ENCODE peak calls at places on chromosome 9, in six cellular contexts. W is neuronal stem cell, Q is mesendoderm, G is H9, C is mesenchymal stem cell, S is H1. X is an unnamed sample.

GRCh38 chr9:91162784-91163440 is 198.8 kb downstream of the AUH start:
- DNase-seq in W (no peak), Q (peak; percentile 43), G (no peak), C (peak; percentile 86), S (no peak), X (no peak)

GRCh38 chr9:95055337-95055850 is 262.1 kb downstream of the FANCC start:
- DNase-seq in W (no peak), Q (no peak), G (no peak), C (peak; percentile 44), S (no peak), X (no peak)

GRCh38 chr9:108621991-108622390 is 233.8 kb downstream of the ACTL7B start:
- DNase-seq in W (no peak), Q (no peak), G (no peak), C (no peak), S (no peak), X (no peak)

GRCh38 chr9:130940023-130940549 is 1.0 kb upstream of the FIBCD1 start:
- DNase-seq in W (no peak), Q (no peak), G (peak; percentile 49), C (no peak), S (peak; percentile 73), X (no peak)

GRCh38 chr9:109517798-109518435 is 19.8 kb upstream of the PTPN3 start:
- DNase-seq in W (no peak), Q (no peak), G (no peak), C (no peak), S (no peak), X (no peak)

GRCh38 chr9:69834591-69835184 is 14.1 kb downstream of the CFAP95 start:
- DNase-seq in W (no peak), Q (no peak), G (no peak), C (no peak), S (no peak), X (no peak)

GRCh38 chr9:37206121-37206620 is 85.8 kb downstream of the ZCCHC7 start:
- DNase-seq in W (no peak), Q (peak; percentile 29), G (no peak), C (no peak), S (no peak), X (no peak)

GRCh38 chr9:70136632-70137031 is 93.0 kb downstream of the MAMDC2 start:
- DNase-seq in W (no peak), Q (no peak), G (no peak), C (no peak), S (no peak), X (peak; percentile 69)

GRCh38 chr9:71446081-71446480 is 322.2 kb downstream of the CEMIP2 start:
- DNase-seq in W (peak; percentile 21), Q (no peak), G (no peak), C (no peak), S (no peak), X (no peak)

GRCh38 chr9:121902483-121903135 is 190.5 kb downstream of the TTLL11 start:
- DNase-seq in W (no peak), Q (no peak), G (no peak), C (peak; percentile 95), S (no peak), X (peak; percentile 100)

GRCh38 chr9:103700558-103700957 is 393.6 kb upstream of the SMC2 start:
- DNase-seq in W (peak; percentile 11), Q (no peak), G (no peak), C (no peak), S (no peak), X (no peak)

GRCh38 chr9:91279296-91280204 is 82.2 kb downstream of the AUH start:
- DNase-seq in W (no peak), Q (no peak), G (no peak), C (no peak), S (no peak), X (no peak)

GRCh38 chr9:2991292-2991691 is 147.4 kb upstream of the PUM3 start:
- DNase-seq in W (no peak), Q (no peak), G (no peak), C (no peak), S (no peak), X (no peak)

GRCh38 chr9:119368681-119369581 is at the start of gene BRINP1:
- DNase-seq in W (peak; percentile 47), Q (peak; percentile 86), G (peak; percentile 80), C (peak; percentile 6), S (peak; percentile 81), X (no peak)

GRCh38 chr9:105359899-105360298 is 87.9 kb upstream of the FSD1L start:
- DNase-seq in W (no peak), Q (no peak), G (no peak), C (no peak), S (no peak), X (peak; percentile 73)

GRCh38 chr9:121528642-121529041 is 29.0 kb upstream of the GGTA1 start:
- DNase-seq in W (no peak), Q (peak; percentile 79), G (no peak), C (no peak), S (no peak), X (no peak)

GRCh38 chr9:68949271-68950000 is 64.5 kb downstream of the PRKACG start:
- DNase-seq in W (no peak), Q (no peak), G (no peak), C (no peak), S (no peak), X (no peak)

GRCh38 chr9:16092627-16093091 is 539.8 kb downstream of the CCDC171 start:
- DNase-seq in W (no peak), Q (no peak), G (no peak), C (peak; percentile 73), S (no peak), X (no peak)

GRCh38 chr9:124188331-124189110 is 69.2 kb upstream of the NEK6 start:
- DNase-seq in W (no peak), Q (no peak), G (no peak), C (no peak), S (peak; percentile 37), X (no peak)

GRCh38 chr9:15135167-15135792 is 171.7 kb downstream of the TTC39B start:
- DNase-seq in W (peak; percentile 82), Q (peak; percentile 95), G (peak; percentile 83), C (peak; percentile 81), S (peak; percentile 73), X (peak; percentile 69)

GRCh38 chr9:7844283-7844682 is 44.7 kb upstream of the DMAC1 start:
- DNase-seq in W (peak; percentile 3), Q (peak; percentile 78), G (peak; percentile 34), C (peak; percentile 12), S (no peak), X (peak; percentile 7)

GRCh38 chr9:95580812-95581761 is 64.3 kb upstream of the PTCH1 start:
- DNase-seq in W (no peak), Q (no peak), G (no peak), C (peak; percentile 9), S (no peak), X (no peak)

GRCh38 chr9:126146254-126147145 is 180.1 kb upstream of the MVB12B start:
- DNase-seq in W (peak; percentile 59), Q (peak; percentile 87), G (peak; percentile 92), C (no peak), S (peak; percentile 75), X (no peak)

GRCh38 chr9:126147620-126148522 is 178.8 kb upstream of the MVB12B start:
- DNase-seq in W (no peak), Q (no peak), G (peak; percentile 5), C (no peak), S (peak; percentile 28), X (no peak)

GRCh38 chr9:126148523-126148870 is 178.1 kb upstream of the MVB12B start:
- DNase-seq in W (no peak), Q (no peak), G (peak; percentile 19), C (no peak), S (no peak), X (no peak)

GRCh38 chr9:126145887-126146253 is 180.8 kb upstream of the MVB12B start:
- DNase-seq in W (no peak), Q (no peak), G (no peak), C (no peak), S (no peak), X (no peak)

DNA sequence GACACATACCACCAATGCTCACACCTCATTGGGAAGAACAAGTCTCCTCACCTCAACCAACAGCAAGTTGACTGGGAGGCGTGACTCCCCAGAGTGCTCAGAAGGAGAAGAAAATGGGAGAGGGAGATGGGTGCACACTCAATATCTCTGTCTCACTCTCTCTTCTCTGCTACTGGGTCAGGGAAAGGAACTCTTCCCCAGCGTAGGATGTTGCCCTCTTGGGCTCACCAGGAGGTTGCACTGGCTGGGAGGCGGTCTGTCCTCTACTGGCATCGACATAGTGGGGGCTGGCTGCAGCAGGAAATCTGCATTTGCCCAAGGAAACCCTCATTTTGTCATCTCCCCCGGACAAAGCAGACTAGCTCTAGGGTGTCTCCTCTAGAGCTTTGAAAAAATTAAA is 179.4 kb upstream of the MVB12B start:
- DNase-seq in W (no peak), Q (no peak), G (peak; percentile 26), C (no peak), S (no peak), X (no peak)
- H2BK15ac ChIP-seq in W (no peak overlapping the region), Q (no peak overlapping the region), G (no peak overlapping the region), C (no peak overlapping the region), S (no peak overlapping the region), X (no peak overlapping the region)

GRCh38 chr9:133334161-133334560 is 1.8 kb downstream of the SURF6 start:
- DNase-seq in W (no peak), Q (peak; percentile 65), G (peak; percentile 91), C (no peak), S (no peak), X (no peak)
- H2BK15ac ChIP-seq in W (no peak overlapping the region), Q (no peak overlapping the region), G (no peak overlapping the region), C (no peak overlapping the region), S (no peak overlapping the region), X (no peak overlapping the region)

GRCh38 chr9:76486151-76486550 is 27.2 kb downstream of the GCNT1 start:
- DNase-seq in W (no peak), Q (peak; percentile 27), G (no peak), C (no peak), S (no peak), X (peak; percentile 16)

DNA sequence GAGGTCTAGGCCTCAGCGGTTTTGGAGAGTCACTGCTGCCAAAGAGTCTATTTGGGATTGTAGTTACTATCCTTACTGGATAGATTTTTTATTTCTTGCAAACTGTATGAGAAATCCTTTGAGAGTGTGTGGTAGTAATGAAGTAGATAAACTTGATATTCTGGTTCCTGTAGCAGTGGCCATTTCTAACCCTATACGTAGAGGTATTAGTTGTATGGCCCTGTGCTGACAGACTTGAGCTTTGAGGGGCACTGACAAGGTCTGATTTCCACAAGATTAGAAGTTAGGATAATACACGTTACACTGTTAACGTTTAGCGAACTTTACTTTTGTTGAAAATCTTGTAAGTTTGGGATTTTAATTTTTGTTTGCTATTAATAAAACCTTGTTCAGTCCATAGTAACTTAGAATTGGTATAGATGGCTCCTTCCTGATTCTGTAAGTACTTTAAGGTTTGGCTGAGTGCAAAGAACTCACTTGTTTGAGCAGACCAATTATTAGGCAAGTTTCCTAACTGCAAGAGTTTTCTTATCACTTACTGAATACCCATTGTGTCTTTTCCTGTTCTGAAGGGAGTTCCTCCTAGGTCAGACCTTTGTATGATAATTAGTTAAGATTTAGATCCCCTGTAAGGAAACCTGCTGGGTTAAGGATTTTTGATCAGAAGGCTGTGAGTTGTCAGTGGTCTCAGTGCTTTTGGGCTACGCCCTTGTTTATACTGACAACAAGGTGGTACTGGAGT is 31.4 kb downstream of the GCNT1 start:
- DNase-seq in W (no peak), Q (peak; percentile 92), G (no peak), C (no peak), S (no peak), X (no peak)
- H2BK15ac ChIP-seq in W (no peak overlapping the region), Q (no peak overlapping the region), G (no peak overlapping the region), C (no peak overlapping the region), S (no peak overlapping the region), X (no peak overlapping the region)

DNA sequence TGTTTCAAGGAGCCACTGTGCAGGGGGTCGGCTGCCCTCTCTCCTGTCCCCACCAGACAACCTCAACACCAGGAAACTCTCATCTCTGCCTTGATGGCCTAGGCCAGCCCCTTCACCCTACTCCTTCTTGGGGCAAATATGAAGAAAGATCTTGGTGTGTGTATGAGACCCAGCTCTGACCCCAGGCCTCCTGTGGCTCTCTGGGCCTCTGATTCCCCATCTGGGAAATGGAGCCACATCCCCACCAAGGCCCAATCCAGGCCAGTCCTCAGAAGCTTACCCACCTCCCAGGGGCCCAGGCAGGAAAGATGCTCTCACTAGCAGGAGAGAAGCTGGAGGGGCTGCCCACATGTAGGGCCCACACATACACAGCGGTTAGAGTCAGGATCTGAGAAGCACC is 38.9 kb downstream of the BICD2 start:
- DNase-seq in W (no peak), Q (no peak), G (no peak), C (no peak), S (peak; percentile 39), X (no peak)
- H2BK15ac ChIP-seq in W (no peak overlapping the region), Q (no peak overlapping the region), G (no peak overlapping the region), C (no peak overlapping the region), S (no peak overlapping the region), X (no peak overlapping the region)